ENCODE peak calls at places on chromosome 4, in eight cellular contexts. W is gastrocnemius medialis, B is transverse colon, V is GM13976, S is nephron progenitor cell, R is astrocyte of the spinal cord, T is GM23338, E is keratinocyte. P is an unnamed sample.

GRCh38 chr4:109611045-109611616 is 51.1 kb downstream of the MCUB start:
- DNase-seq in W (no peak), B (no peak), V (no peak), S (no peak), R (peak), T (no peak), E (no peak), P (no peak)

GRCh38 chr4:98801259-98801725 is 127.6 kb downstream of the EIF4E start:
- DNase-seq in W (no peak), B (no peak), V (no peak), S (no peak), R (no peak), T (no peak), E (no peak), P (no peak)

GRCh38 chr4:79651516-79651915 is 243.5 kb upstream of the GK2 start:
- DNase-seq in W (no peak), B (no peak), V (no peak), S (no peak), R (no peak), T (peak), E (no peak), P (no peak)

GRCh38 chr4:25283948-25284347 is 28.6 kb upstream of the ZCCHC4 start:
- DNase-seq in W (no peak), B (no peak), V (no peak), S (no peak), R (no peak), T (no peak), E (no peak), P (no peak)

GRCh38 chr4:123821861-123822260 is 425.3 kb downstream of the SPRY1 start:
- DNase-seq in W (no peak), B (no peak), V (no peak), S (no peak), R (peak), T (peak), E (no peak), P (no peak)

GRCh38 chr4:41957634-41958033 is 22.4 kb downstream of the TMEM33 start:
- DNase-seq in W (no peak), B (no peak), V (peak), S (no peak), R (no peak), T (peak), E (no peak), P (no peak)

GRCh38 chr4:150589174-150589573 is 7.2 kb downstream of the MAB21L2 start:
- DNase-seq in W (no peak), B (no peak), V (no peak), S (no peak), R (no peak), T (no peak), E (no peak), P (no peak)

GRCh38 chr4:184728858-184729257 is 5.0 kb downstream of the CENPU start:
- DNase-seq in W (no peak), B (no peak), V (no peak), S (no peak), R (peak), T (no peak), E (no peak), P (no peak)

GRCh38 chr4:8079916-8080753 is 78.5 kb downstream of the ABLIM2 start:
- DNase-seq in W (no peak), B (no peak), V (no peak), S (no peak), R (no peak), T (no peak), E (no peak), P (no peak)

GRCh38 chr4:159201168-159201567 is 98.3 kb downstream of the RAPGEF2 start:
- DNase-seq in W (no peak), B (no peak), V (no peak), S (no peak), R (no peak), T (no peak), E (no peak), P (no peak)

GRCh38 chr4:111466821-111467605 is 678.2 kb upstream of the FAM241A start:
- DNase-seq in W (no peak), B (no peak), V (no peak), S (no peak), R (peak), T (no peak), E (no peak), P (no peak)

GRCh38 chr4:25769251-25769650 is 93.5 kb downstream of the SEL1L3 start:
- DNase-seq in W (peak), B (no peak), V (no peak), S (no peak), R (no peak), T (no peak), E (no peak), P (no peak)

GRCh38 chr4:158796370-158797140 is 27.7 kb downstream of the FNIP2 start:
- DNase-seq in W (peak), B (no peak), V (no peak), S (no peak), R (peak), T (no peak), E (no peak), P (no peak)

GRCh38 chr4:151407466-151408379 is 1.3 kb upstream of the FHIP1A start:
- DNase-seq in W (peak), B (peak), V (peak), S (peak), R (peak), T (peak), E (no peak), P (no peak)

GRCh38 chr4:45453258-45453841 is 670.5 kb downstream of the GABRG1 start:
- DNase-seq in W (no peak), B (no peak), V (peak), S (peak), R (peak), T (peak), E (no peak), P (no peak)

GRCh38 chr4:123052007-123052406 is 129.6 kb upstream of the NUDT6 start:
- DNase-seq in W (no peak), B (no peak), V (no peak), S (no peak), R (no peak), T (no peak), E (no peak), P (no peak)

GRCh38 chr4:58808817-58809216 is 1698.6 kb upstream of the IGFBP7 start:
- DNase-seq in W (no peak), B (no peak), V (no peak), S (no peak), R (no peak), T (no peak), E (no peak), P (no peak)

GRCh38 chr4:23773884-23774636 is 115.8 kb downstream of the PPARGC1A start:
- DNase-seq in W (no peak), B (no peak), V (no peak), S (no peak), R (no peak), T (peak), E (no peak), P (no peak)

GRCh38 chr4:110020139-110020538 is 107.5 kb downstream of the EGF start:
- DNase-seq in W (no peak), B (no peak), V (no peak), S (no peak), R (peak), T (peak), E (no peak), P (no peak)

GRCh38 chr4:184843984-184844554 is 18.3 kb upstream of the ACSL1 start:
- DNase-seq in W (no peak), B (no peak), V (no peak), S (no peak), R (no peak), T (no peak), E (no peak), P (no peak)

GRCh38 chr4:113452868-113453620 is 308.5 kb downstream of the CAMK2D start:
- DNase-seq in W (no peak), B (no peak), V (no peak), S (no peak), R (peak), T (peak), E (no peak), P (no peak)

GRCh38 chr4:89105726-89106125 is 5.6 kb upstream of the TIGD2 start:
- DNase-seq in W (no peak), B (no peak), V (no peak), S (no peak), R (no peak), T (no peak), E (no peak), P (no peak)

GRCh38 chr4:74054483-74055032 is 16.1 kb upstream of the CXCL3 start:
- DNase-seq in W (no peak), B (no peak), V (no peak), S (no peak), R (no peak), T (no peak), E (no peak), P (no peak)

GRCh38 chr4:98626350-98626749 is 32.1 kb downstream of the TSPAN5 start:
- DNase-seq in W (no peak), B (no peak), V (no peak), S (no peak), R (peak), T (no peak), E (peak), P (no peak)

GRCh38 chr4:113169368-113169767 is 119.9 kb downstream of the ANK2 start:
- DNase-seq in W (peak), B (no peak), V (no peak), S (peak), R (no peak), T (peak), E (no peak), P (no peak)

GRCh38 chr4:4491396-4491893 is 50.4 kb downstream of the STX18 start:
- DNase-seq in W (no peak), B (no peak), V (no peak), S (no peak), R (peak), T (no peak), E (no peak), P (no peak)

GRCh38 chr4:7785017-7785416 is 154.6 kb downstream of the AFAP1 start:
- DNase-seq in W (no peak), B (no peak), V (no peak), S (no peak), R (peak), T (no peak), E (no peak), P (no peak)

GRCh38 chr4:27412617-27413016 is 552.0 kb downstream of the STIM2 start:
- DNase-seq in W (no peak), B (no peak), V (no peak), S (no peak), R (no peak), T (peak), E (no peak), P (no peak)

GRCh38 chr4:108141213-108142045 is 27.3 kb downstream of the LEF1 start:
- DNase-seq in W (no peak), B (no peak), V (peak), S (peak), R (no peak), T (peak), E (no peak), P (no peak)

GRCh38 chr4:80360900-80361299 is 25.4 kb downstream of the CFAP299 start:
- DNase-seq in W (no peak), B (no peak), V (no peak), S (no peak), R (no peak), T (no peak), E (no peak), P (no peak)

GRCh38 chr4:113905301-113905700 is 74.1 kb downstream of the ARSJ start:
- DNase-seq in W (no peak), B (no peak), V (no peak), S (no peak), R (no peak), T (no peak), E (no peak), P (no peak)

GRCh38 chr4:105350859-105351494 is 122.9 kb downstream of the PPA2 start:
- DNase-seq in W (no peak), B (no peak), V (peak), S (no peak), R (peak), T (no peak), E (no peak), P (no peak)

GRCh38 chr4:47705326-47705981 is 132.4 kb downstream of the CORIN start:
- DNase-seq in W (no peak), B (no peak), V (peak), S (no peak), R (peak), T (peak), E (no peak), P (no peak)

GRCh38 chr4:141713771-141714445 is 77.5 kb downstream of the IL15 start:
- DNase-seq in W (no peak), B (no peak), V (no peak), S (no peak), R (peak), T (peak), E (no peak), P (no peak)

GRCh38 chr4:80097395-80098177 is 24.6 kb upstream of the ANTXR2 start:
- DNase-seq in W (peak), B (peak), V (no peak), S (no peak), R (peak), T (no peak), E (peak), P (no peak)

GRCh38 chr4:26953361-26953760 is 92.7 kb downstream of the STIM2 start:
- DNase-seq in W (no peak), B (no peak), V (no peak), S (no peak), R (no peak), T (no peak), E (no peak), P (no peak)

GRCh38 chr4:1869530-1870327 is 1.5 kb upstream of the NSD2 start:
- DNase-seq in W (no peak), B (no peak), V (peak), S (no peak), R (no peak), T (no peak), E (no peak), P (no peak)

GRCh38 chr4:37797923-37798322 is 28.6 kb upstream of the PGM2 start:
- DNase-seq in W (no peak), B (no peak), V (no peak), S (no peak), R (no peak), T (no peak), E (no peak), P (no peak)

GRCh38 chr4:37794046-37794445 is 32.4 kb upstream of the PGM2 start:
- DNase-seq in W (no peak), B (no peak), V (no peak), S (no peak), R (no peak), T (no peak), E (no peak), P (no peak)

GRCh38 chr4:37795796-37796195 is 30.7 kb upstream of the PGM2 start:
- DNase-seq in W (no peak), B (no peak), V (no peak), S (no peak), R (no peak), T (no peak), E (no peak), P (no peak)

GRCh38 chr4:37792241-37792640 is 34.2 kb upstream of the PGM2 start:
- DNase-seq in W (no peak), B (no peak), V (no peak), S (no peak), R (no peak), T (no peak), E (no peak), P (no peak)

DNA sequence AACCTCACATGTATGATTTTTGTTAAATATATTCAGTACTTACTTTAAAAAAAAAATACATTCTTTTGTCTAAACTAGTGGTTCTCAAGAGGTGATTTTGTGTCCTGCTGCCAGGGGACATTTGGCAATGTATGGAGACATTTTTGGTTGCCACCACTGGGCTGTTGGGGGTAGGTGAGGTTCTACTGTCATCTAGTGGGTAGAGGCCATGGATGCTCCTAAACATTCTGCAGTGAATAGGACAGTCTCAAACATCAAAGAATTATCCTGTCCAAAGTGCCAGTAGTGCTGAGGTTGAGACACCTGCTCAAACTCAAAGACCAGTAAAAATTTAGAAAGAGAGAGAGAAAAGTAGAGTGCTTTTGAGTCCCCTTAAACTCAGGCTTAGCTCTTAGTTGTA is 32.9 kb upstream of the PGM2 start:
- DNase-seq in W (no peak), B (no peak), V (no peak), S (no peak), R (peak), T (peak), E (no peak), P (no peak)
- TF ChIP-seq CTCF in W (peak), B (peak), V (peak), S (no peak), R (peak), T (peak), E (peak), P (peak)

DNA sequence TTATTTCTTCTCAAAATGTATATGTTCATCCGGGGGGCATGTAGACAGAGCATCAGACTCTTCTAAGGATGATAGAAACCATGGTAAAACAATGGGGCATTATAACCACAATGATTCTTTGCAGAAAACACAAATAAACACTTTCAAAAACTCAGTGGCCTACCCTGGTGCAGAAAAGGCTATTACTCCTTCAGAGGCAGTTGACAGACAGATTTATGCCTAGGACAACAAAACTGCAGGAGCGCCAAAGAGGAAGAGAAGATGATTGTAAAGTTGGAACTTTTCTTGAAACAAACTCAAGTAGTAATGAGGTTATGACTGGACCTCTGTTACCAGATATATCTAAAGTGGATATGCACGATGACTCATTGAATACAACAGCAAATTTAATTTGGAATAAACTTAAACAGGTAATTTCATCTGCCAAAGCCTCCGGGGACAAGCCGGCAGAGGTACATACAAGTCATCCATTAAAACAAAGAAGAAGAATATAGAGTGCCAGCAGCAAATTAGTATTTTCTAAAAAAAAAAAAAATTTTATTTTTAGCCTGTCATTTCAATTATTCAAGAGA is 1068.4 kb upstream of the INTU start:
- DNase-seq in W (no peak), B (no peak), V (no peak), S (no peak), R (no peak), T (no peak), E (no peak), P (no peak)
- TF ChIP-seq CTCF in W (no peak), B (no peak), V (no peak), S (no peak), R (no peak), T (no peak), E (no peak), P (no peak)

GRCh38 chr4:133484287-133484686 is 335.2 kb downstream of the PCDH10 start:
- DNase-seq in W (no peak), B (no peak), V (no peak), S (no peak), R (peak), T (no peak), E (no peak), P (no peak)

GRCh38 chr4:133483600-133484246 is 334.6 kb downstream of the PCDH10 start:
- DNase-seq in W (no peak), B (no peak), V (no peak), S (peak), R (peak), T (peak), E (no peak), P (no peak)
- TF ChIP-seq CTCF in W (no peak), B (no peak), V (no peak), S (peak), R (peak), T (peak), E (no peak), P (peak)

DNA sequence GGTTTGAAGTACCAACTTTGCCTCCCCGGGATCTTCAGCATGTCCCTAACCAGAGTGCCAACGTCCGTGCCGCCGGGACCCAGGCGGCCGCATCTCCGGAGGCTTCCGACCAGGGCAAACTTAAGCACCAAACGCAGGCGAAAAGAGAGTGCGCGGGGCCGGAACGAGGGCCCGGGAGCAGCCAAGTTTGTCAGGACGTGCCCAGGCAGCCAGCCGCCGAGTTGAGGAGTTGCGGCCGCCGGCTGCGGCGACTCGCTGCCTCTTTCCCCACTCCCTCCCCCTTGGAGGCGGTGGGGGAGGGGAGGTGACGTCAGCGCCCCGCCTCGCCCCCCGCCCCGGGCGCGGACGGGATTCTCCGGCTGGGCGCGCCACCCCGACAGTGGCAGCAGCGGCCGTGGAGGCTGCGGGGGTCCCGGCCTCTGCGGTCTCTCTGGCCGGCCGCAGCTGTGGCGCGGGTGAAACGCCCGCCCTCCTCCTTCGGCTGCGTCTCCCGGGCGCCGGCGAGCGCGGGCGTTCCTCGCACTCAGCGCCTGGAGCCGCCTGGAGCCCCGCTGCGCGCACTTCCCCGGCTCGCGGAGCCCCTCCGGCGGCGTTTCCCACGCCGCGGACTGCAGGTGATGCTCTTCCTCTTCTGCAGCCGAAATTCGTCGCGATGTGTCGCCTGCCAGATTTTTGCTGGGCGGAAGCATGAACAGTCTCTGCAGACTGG is 2.9 kb upstream of the FAT1 start:
- DNase-seq in W (no peak), B (peak), V (no peak), S (peak), R (peak), T (peak), E (no peak), P (peak)
- TF ChIP-seq CTCF in W (no peak), B (no peak), V (no peak), S (no peak), R (peak), T (peak), E (peak), P (no peak)

GRCh38 chr4:95544433-95545103 is 4.2 kb downstream of the UNC5C start:
- DNase-seq in W (no peak), B (no peak), V (no peak), S (no peak), R (no peak), T (peak), E (no peak), P (no peak)
- TF ChIP-seq CTCF in W (no peak), B (no peak), V (no peak), S (no peak), R (peak), T (peak), E (no peak), P (peak)

GRCh38 chr4:152460488-152460887 is 75.4 kb downstream of the FBXW7 start:
- DNase-seq in W (no peak), B (no peak), V (no peak), S (no peak), R (peak), T (no peak), E (no peak), P (no peak)
- TF ChIP-seq CTCF in W (no peak), B (no peak), V (peak), S (no peak), R (peak), T (no peak), E (no peak), P (no peak)

GRCh38 chr4:181822005-181822375 is 421.2 kb upstream of the TENM3 start:
- DNase-seq in W (no peak), B (no peak), V (no peak), S (no peak), R (peak), T (no peak), E (no peak), P (no peak)
- TF ChIP-seq CTCF in W (no peak), B (no peak), V (no peak), S (no peak), R (no peak), T (no peak), E (no peak), P (no peak)

GRCh38 chr4:97150966-97151365 is 992.3 kb downstream of the STPG2 start:
- DNase-seq in W (no peak), B (no peak), V (no peak), S (no peak), R (no peak), T (no peak), E (no peak), P (no peak)

GRCh38 chr4:97152159-97152558 is 991.1 kb downstream of the STPG2 start:
- DNase-seq in W (no peak), B (no peak), V (no peak), S (no peak), R (no peak), T (no peak), E (no peak), P (no peak)

DNA sequence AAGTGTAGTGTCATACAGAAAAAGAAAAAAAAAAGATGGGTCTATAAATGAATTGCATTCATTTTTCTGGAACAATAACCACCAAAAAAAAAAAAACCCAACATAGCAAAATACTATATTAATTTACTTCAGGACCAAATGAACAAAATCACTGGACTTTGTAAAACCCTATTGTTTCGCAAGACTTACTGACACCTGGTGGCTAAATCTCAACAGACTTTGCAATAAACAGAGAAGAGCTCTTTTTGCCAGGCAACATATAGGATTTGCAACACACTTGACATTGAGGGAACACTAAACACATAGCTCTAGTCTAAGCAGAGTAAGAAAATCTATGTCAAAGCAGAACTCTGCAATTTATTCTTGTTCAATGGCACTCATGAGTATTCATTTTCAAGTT is 990.2 kb downstream of the STPG2 start:
- DNase-seq in W (no peak), B (no peak), V (no peak), S (peak), R (peak), T (peak), E (no peak), P (no peak)
- TF ChIP-seq CTCF in W (no peak), B (no peak), V (no peak), S (peak), R (peak), T (peak), E (no peak), P (peak)